ENCODE peak calls at places on chromosomes 11 and 22, in seven cellular contexts. N is aorta; Q is CD8-positive, alpha-beta memory T cell; V is tibial artery; Z is effector memory CD4-positive, alpha-beta T cell; R is heart left ventricle; P is body of pancreas. A is an unnamed sample.

GRCh38 chr11:43987384-43988039 is 45.1 kb downstream of the C11orf96 start:
- DNase-seq in P (peak; percentile 57), N (peak; percentile 96), Z (no peak), Q (no peak), V (peak; percentile 97), R (peak; percentile 93), A (peak; percentile 82)

GRCh38 chr11:67045314-67045713 is 11.3 kb upstream of the RHOD start:
- DNase-seq in P (no peak), Q (no peak), Z (no peak), R (no peak), V (peak; percentile 88), N (peak; percentile 90), A (no peak)

GRCh38 chr11:36235750-36236149 is 53.5 kb downstream of the COMMD9 start:
- DNase-seq in N (no peak), Q (no peak), V (no peak), P (no peak), R (no peak), Z (no peak), A (no peak)

GRCh38 chr11:2916892-2917645 is 12.2 kb downstream of the PHLDA2 start:
- DNase-seq in R (no peak), Z (no peak), V (no peak), P (no peak), Q (no peak), N (no peak), A (no peak)

GRCh38 chr11:131246589-131247164 is 123.7 kb upstream of the NTM start:
- DNase-seq in N (no peak), Q (no peak), Z (no peak), V (no peak), R (no peak), P (peak; percentile 50), A (peak; percentile 67)

GRCh38 chr11:120086651-120087050 is 51.3 kb downstream of the TRIM29 start:
- DNase-seq in P (no peak), V (no peak), Z (no peak), R (no peak), Q (no peak), N (no peak), A (peak; percentile 22)

GRCh38 chr22:35514366-35514765 is 26.3 kb upstream of the RASD2 start:
- DNase-seq in P (no peak), Q (no peak), V (no peak), N (no peak), R (no peak), Z (no peak), A (no peak)

GRCh38 chr11:119791701-119792151 is 62.7 kb upstream of the NECTIN1 start:
- DNase-seq in V (peak; percentile 53), Q (no peak), Z (no peak), R (no peak), P (no peak), N (peak; percentile 63), A (peak; percentile 44)

GRCh38 chr22:30062256-30062655 is 18.0 kb upstream of the HORMAD2 start:
- DNase-seq in N (no peak), Q (no peak), Z (no peak), R (no peak), V (no peak), P (no peak), A (no peak)
- H3K27ac ChIP-seq in N (no peak overlapping the region), Q (no peak overlapping the region), Z (no peak overlapping the region), R (no peak overlapping the region), V (no peak overlapping the region), P (no peak overlapping the region), A (no peak overlapping the region)

GRCh38 chr11:10454902-10455631 is at the start of gene AMPD3:
- DNase-seq in Z (no peak), Q (no peak), V (no peak), N (no peak), P (no peak), R (no peak), A (no peak)
- H3K4me3 ChIP-seq in Z (peak within 1 kb of the TSS; percentile 52), Q (peak within 1 kb of the TSS; percentile 71), V (peak within 1 kb of the TSS; percentile 23), N (no peak within 1 kb of the TSS), P (no peak within 1 kb of the TSS), R (peak within 1 kb of the TSS; percentile 31), A (peak within 1 kb of the TSS; percentile 46)

DNA sequence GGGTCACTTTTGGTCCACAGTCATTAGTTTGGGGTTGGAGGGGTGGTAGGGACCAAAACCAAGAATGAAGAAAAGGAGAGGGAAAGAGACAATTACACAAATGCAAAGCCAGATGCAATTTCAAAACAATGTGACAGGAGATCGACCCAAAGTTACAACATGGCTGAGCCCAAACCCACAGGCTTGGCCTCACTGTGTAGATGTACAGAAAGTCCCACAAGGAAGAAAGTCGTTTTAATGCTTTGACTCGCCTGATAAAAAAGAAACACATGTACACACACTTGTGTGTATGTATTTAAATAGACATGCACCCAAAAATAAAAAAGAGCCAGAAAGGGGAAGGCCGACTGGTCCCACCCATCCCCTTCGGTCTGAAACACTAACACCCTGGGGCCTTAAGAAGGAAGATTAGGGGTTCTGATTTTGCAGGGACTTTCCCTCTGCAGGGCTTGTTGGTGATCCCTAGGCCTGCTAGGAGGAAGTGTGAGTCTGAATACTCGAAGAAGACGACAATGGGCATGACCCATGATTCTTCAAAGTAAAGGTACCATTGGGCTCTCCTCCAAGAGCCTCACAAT is 104.1 kb downstream of the ETS1 start:
- DNase-seq in R (no peak), N (no peak), V (no peak), Q (peak; percentile 55), P (no peak), Z (no peak), A (no peak)
- H3K4me1 ChIP-seq in R (peaks cover 58% of the 10 kb centered on the region), N (peaks cover 5% of the 10 kb centered on the region), V (peaks cover 56% of the 10 kb centered on the region), Q (peaks cover 96% of the 10 kb centered on the region), P (peaks cover 7% of the 10 kb centered on the region), Z (peaks cover 99% of the 10 kb centered on the region), A (peaks cover 57% of the 10 kb centered on the region)

DNA sequence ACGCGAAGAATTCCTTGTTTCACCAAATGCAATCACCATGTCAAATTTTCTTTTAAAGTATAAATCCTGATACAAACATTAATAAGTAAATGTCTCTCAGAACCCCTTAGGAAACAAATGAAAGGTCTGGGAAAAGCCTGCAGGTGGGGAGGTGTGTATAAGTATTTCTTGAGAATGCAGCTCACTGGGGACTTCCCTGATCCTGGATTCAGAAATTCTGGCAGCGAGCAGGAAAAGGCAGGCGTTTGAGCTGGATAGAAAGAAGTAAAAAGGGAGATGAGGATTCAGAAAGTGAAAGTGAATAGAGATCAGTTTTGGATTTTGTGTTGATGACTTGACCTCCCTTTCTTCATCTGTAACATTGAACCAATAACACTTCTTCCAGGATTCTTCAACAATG is 68.3 kb upstream of the CTSC start:
- DNase-seq in V (no peak), R (no peak), Z (no peak), N (no peak), Q (no peak), P (no peak), A (no peak)
- H3K27ac ChIP-seq in V (no peak overlapping the region), R (no peak overlapping the region), Z (no peak overlapping the region), N (no peak overlapping the region), Q (no peak overlapping the region), P (no peak overlapping the region), A (no peak overlapping the region)

DNA sequence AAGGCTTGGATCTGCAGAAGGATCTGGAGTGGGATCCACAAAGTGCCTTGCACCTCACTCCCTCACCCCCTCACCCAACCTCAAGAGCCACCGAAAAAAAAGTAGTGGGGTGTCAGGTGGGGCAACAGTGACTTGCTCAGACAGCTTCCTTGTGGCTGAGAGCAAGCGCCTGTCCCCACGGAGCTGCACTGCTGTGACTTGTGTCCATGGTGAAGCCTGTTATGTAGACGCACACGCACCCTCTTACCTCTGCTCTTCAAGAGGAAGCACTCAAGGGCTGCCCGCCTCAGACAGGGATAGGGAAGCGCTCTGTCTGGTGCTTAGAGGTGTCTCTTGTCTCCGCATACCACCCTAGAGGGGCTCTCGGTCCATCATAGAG is 1.2 kb downstream of the DRD2 start:
- DNase-seq in V (no peak), N (no peak), Q (no peak), R (no peak), Z (no peak), P (no peak), A (no peak)
- H3K4me3 ChIP-seq in V (no peak overlapping the region), N (no peak overlapping the region), Q (no peak overlapping the region), R (no peak overlapping the region), Z (no peak overlapping the region), P (no peak overlapping the region), A (no peak overlapping the region)

GRCh38 chr22:42764895-42765363 is 44.3 kb upstream of the A4GALT start:
- DNase-seq in R (no peak), Q (no peak), Z (no peak), V (no peak), P (no peak), N (no peak), A (no peak)

GRCh38 chr22:42757475-42757874 is 36.8 kb upstream of the A4GALT start:
- DNase-seq in P (no peak), R (no peak), N (no peak), Z (no peak), Q (no peak), V (no peak), A (no peak)

GRCh38 chr22:42763965-42764480 is 43.4 kb upstream of the A4GALT start:
- DNase-seq in R (no peak), V (no peak), P (no peak), Q (no peak), Z (no peak), N (peak; percentile 81), A (no peak)

GRCh38 chr22:42758929-42759629 is 38.4 kb upstream of the A4GALT start:
- DNase-seq in P (no peak), R (no peak), Q (no peak), Z (no peak), N (no peak), V (no peak), A (no peak)

DNA sequence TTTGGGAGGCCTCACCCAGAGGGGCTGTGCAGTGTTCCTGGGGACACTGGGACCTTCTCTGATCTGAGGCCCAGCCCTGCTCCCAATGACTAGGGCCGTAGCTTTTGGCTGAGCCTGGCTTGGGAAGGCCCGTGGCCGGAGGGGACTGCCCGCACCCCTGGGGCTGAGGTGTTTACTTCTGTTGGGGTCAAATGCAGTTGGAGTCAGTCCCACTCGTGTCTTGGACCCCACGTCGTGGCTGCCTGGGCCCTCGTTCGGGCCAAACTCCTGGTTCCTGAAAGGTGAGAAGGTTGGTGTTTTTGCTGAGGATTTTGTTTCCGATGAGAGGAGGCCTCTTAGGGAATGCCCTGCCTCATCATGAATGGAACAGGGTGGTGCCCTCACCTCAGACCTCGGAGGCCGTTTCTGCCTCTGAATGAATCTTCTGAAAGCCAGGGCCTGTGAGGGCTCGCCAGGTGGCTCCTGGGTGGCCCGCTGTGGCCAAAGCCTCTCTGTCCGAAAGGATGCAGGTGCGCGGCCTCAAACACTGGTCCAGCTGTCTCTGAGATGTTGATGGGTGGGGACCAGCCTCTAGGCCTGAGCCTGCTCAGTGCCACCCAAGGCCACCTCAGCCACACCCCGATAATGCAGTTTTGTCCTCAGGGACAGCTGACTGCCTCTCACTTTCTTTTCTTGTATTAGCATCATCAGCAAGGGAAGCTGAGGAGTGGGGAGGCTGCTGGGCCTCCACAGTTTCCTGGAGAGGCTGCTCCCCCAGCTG is 40.3 kb upstream of the A4GALT start:
- DNase-seq in P (no peak), Z (no peak), Q (no peak), N (no peak), R (no peak), V (no peak), A (no peak)
- H3K4me1 ChIP-seq in P (no peaks in the 10 kb centered on the region), Z (no peaks in the 10 kb centered on the region), Q (no peaks in the 10 kb centered on the region), N (no peaks in the 10 kb centered on the region), R (no peaks in the 10 kb centered on the region), V (peaks cover 2% of the 10 kb centered on the region), A (no peaks in the 10 kb centered on the region)